ENCODE peak calls at places on chromosomes 3 and 15, in seven cellular contexts. I, X, L, U, C, W and F are unnamed samples.

GRCh38 chr3:102053375-102053989 is 204.2 kb downstream of the NFKBIZ start:
- DNase-seq in U (peak), X (no peak), C (no peak), L (no peak), I (no peak), W (no peak), F (peak)

GRCh38 chr15:57373251-57373881 is 2.9 kb upstream of the CGNL1 start:
- DNase-seq in X (no peak), W (no peak), C (no peak), U (no peak), L (no peak), I (no peak), F (no peak)

GRCh38 chr3:148093758-148094157 is 603.9 kb upstream of the AGTR1 start:
- DNase-seq in C (no peak), W (no peak), X (no peak), L (no peak), I (no peak), U (no peak), F (no peak)

GRCh38 chr3:130894873-130895330 is 1.0 kb downstream of the ATP2C1 start:
- DNase-seq in L (no peak), C (no peak), I (no peak), W (peak), U (peak), X (no peak), F (no peak)

GRCh38 chr15:42085236-42085605 is 9.1 kb downstream of the PLA2G4D start:
- DNase-seq in W (no peak), X (no peak), I (no peak), C (no peak), L (no peak), U (no peak), F (no peak)

GRCh38 chr3:24451461-24452099 is 43.1 kb downstream of the THRB start:
- DNase-seq in L (no peak), U (no peak), W (no peak), C (no peak), X (no peak), I (no peak), F (no peak)

GRCh38 chr3:58588030-58588614 is 10.9 kb upstream of the FAM107A start:
- DNase-seq in U (peak), L (no peak), X (no peak), W (peak), C (no peak), I (no peak), F (no peak)

GRCh38 chr3:65810277-65810676 is 228.4 kb downstream of the MAGI1 start:
- DNase-seq in W (no peak), L (no peak), I (no peak), X (no peak), U (no peak), C (no peak), F (no peak)

GRCh38 chr3:84439476-84439875 is 519.3 kb upstream of the CADM2 start:
- DNase-seq in L (no peak), I (no peak), W (no peak), X (no peak), U (no peak), C (no peak), F (no peak)

GRCh38 chr3:107241217-107241616 is 136.0 kb upstream of the CCDC54 start:
- DNase-seq in U (peak), X (peak), L (no peak), I (no peak), W (peak), C (peak), F (no peak)

GRCh38 chr3:122688996-122689395 is 8.4 kb downstream of the PARP14 start:
- DNase-seq in L (no peak), U (no peak), W (no peak), I (no peak), X (no peak), C (no peak), F (no peak)

GRCh38 chr3:20809356-20809755 is 623.4 kb upstream of the SGO1 start:
- DNase-seq in C (no peak), U (no peak), I (no peak), X (no peak), W (no peak), L (no peak), F (no peak)

GRCh38 chr3:182682263-182683229 is 110.8 kb upstream of the ATP11B start:
- DNase-seq in I (peak), U (peak), C (peak), L (no peak), W (peak), X (peak), F (no peak)

GRCh38 chr3:10242182-10243065 is 5.8 kb upstream of the TATDN2 start:
- DNase-seq in W (no peak), C (no peak), I (no peak), U (peak), X (peak), L (no peak), F (no peak)

GRCh38 chr3:195365371-195365770 is 77.4 kb downstream of the ACAP2 start:
- DNase-seq in I (no peak), X (no peak), U (no peak), C (no peak), W (no peak), L (no peak), F (no peak)

GRCh38 chr15:92091155-92091734 is 237.7 kb downstream of the SLCO3A1 start:
- DNase-seq in X (no peak), L (no peak), U (peak), W (peak), C (no peak), I (no peak), F (no peak)

DNA sequence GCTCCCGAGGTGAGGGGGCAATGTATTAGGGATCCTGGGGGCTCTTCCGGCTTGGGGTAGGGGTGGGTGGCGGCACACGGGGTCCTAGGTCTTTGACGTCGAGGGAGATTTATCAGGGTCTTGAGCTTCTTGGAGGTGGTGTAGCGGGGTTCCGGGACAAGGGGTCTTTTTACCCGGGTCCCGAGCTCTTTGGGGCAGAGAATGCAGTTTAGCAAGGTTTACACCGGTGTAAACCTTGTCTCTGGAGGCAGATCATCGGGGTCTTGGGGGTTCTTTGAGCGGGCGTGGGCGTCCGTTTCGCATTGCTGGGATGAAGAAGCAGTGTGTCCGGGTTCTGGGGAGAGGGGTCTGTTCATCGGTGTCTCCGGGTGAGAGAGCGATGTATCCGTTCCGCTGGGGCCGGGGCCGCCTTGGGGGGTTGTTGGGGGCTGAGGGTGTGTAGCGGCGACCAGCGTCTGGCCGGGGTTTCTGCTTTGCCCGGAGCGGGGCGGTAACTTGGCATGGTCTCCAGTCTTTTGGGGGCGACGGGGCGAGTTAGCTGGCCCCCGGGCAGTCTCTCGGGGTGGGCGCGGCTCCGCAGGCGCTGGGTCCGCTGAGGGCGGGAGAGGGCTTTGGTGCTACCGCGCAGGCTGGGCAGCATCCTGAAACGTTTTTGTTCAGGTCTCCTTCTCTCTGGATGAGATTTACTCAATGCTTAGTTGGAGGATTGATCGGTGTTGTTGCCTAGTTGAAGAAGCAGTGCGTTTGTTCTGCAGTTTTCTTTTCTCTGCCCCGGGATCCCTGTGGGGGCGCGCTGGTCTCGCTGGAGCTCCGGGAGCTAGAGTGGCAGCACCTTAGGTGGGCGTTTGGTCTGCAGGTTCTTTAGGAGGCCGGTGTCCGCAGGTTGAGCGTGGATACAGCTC is 792 bp downstream of the GLCE start:
- DNase-seq in L (no peak), U (peak), I (peak), X (peak), C (peak), W (peak), F (no peak)
- TF ChIP-seq CTCF in L (peak), U (peak), I (peak), X (peak), C (peak), W (peak), F (peak)

GRCh38 chr15:80891006-80891405 is 98.6 kb downstream of the MESD start:
- DNase-seq in X (no peak), U (peak), L (no peak), W (no peak), C (no peak), I (no peak), F (no peak)
- H3K27ac ChIP-seq in X (no peak), U (no peak), L (no peak), W (no peak), C (no peak), I (no peak), F (no peak)

DNA sequence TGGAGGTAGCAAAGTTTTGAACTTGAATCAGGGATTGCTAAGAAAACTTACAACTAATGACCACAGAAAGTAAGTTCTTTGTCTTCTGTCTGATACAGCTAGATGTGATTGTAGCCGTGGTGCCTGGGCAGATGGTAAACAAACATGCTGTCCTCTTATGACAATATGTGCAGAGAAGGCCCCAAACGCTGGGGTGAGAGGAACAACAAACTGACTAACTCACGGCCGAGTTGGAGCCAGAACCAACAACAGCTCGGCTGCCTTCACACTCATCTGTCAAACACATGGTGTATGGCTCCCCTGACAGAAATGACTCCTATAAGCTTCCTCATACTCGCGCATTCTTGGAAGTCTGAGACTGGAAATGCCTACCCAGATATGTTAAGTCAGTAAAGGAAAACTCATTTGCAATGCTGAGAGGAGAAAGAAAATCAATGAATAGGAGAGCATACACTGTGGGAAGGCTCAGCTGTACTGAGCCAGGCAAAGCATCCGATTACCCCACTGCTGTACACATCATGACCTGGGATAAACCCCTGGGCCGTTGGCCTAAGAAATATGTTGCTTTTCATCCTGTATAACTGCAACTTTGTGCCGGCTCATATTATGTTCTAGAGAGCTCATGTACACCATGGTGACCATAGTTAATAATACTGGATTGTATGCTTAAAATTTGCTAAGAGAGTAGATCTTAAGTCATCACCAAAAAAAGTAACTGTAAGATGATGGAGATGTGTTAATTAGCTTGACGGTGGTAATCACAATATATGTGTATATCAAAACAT is 5.7 kb downstream of the THBS1 start:
- DNase-seq in L (no peak), X (no peak), W (no peak), I (no peak), C (no peak), U (peak), F (no peak)
- H3K4me3 ChIP-seq in L (no peak), X (no peak), W (no peak), I (no peak), C (no peak), U (no peak), F (peak)

DNA sequence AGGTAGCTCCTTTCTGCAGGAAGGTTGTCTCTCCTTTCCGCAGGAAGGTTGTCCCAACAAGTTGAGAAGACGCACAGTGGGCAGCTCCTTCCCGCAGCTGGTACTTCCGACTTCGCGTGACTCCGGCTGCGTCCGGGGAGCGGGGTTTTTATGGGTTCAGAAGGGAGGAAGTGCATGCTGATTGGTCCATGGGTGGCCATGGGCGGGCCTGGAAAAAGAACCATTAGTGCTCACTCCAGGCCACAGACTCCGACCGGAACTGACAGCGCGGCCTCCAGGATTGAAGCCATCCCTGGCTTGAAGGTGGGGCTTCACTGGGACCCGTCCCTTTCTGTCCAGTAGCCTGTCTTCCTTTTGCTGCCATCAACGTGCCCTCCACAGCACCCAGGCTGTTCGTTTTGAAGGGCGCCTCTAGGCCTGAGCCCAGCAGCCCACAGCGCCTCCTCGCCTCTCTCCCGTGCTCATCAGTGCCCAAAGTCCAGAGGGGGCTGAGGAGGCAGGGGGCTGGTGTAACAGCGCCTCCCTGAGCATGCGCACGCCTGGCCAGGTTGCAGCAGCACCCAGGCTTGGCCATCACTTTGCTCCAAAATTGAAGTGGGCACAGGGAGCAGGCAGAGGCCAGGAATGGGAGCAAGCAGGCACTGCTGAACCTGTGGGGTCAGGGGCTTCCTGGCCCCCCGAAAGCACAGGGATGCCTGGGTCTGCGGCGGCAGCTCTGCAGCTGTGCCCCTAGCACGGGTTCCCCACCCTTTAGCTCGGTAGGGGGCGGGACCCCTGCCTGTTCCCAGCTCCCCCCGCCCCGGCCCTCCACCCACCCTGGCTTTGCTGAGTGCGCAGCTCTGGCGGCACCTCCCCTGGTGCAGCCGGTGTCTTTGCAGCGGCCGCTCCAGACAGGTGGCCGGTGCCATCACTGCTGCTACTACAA is 330.6 kb upstream of the MCTP2 start:
- DNase-seq in I (no peak), U (no peak), X (no peak), L (no peak), W (no peak), C (no peak), F (no peak)
- TF ChIP-seq CTCF in I (no peak), U (no peak), X (no peak), L (no peak), W (no peak), C (no peak), F (no peak)

GRCh38 chr3:32841875-32842505 is 24.2 kb downstream of the TRIM71 start:
- DNase-seq in W (no peak), C (no peak), X (no peak), U (no peak), L (no peak), I (no peak), F (no peak)
- H3K27ac ChIP-seq in W (peak), C (no peak), X (no peak), U (no peak), L (no peak), I (no peak), F (no peak)

GRCh38 chr3:105853801-105854432 is 14.9 kb downstream of the CBLB start:
- DNase-seq in U (no peak), I (peak), L (no peak), W (no peak), C (no peak), X (no peak), F (no peak)
- H3K4me3 ChIP-seq in U (no peak), I (no peak), L (no peak), W (no peak), C (no peak), X (no peak), F (no peak)

GRCh38 chr15:101055411-101055810 is 136.3 kb downstream of the LRRK1 start:
- DNase-seq in W (no peak), I (no peak), L (no peak), X (no peak), U (no peak), C (no peak), F (no peak)

GRCh38 chr15:101053261-101053660 is 134.1 kb downstream of the LRRK1 start:
- DNase-seq in X (no peak), I (no peak), W (no peak), U (no peak), C (no peak), L (peak), F (no peak)

GRCh38 chr15:101054991-101055390 is 135.8 kb downstream of the LRRK1 start:
- DNase-seq in U (no peak), C (no peak), I (no peak), L (peak), W (no peak), X (no peak), F (no peak)

GRCh38 chr15:101052681-101053121 is 133.5 kb downstream of the LRRK1 start:
- DNase-seq in I (no peak), X (no peak), C (no peak), L (no peak), U (no peak), W (no peak), F (no peak)

DNA sequence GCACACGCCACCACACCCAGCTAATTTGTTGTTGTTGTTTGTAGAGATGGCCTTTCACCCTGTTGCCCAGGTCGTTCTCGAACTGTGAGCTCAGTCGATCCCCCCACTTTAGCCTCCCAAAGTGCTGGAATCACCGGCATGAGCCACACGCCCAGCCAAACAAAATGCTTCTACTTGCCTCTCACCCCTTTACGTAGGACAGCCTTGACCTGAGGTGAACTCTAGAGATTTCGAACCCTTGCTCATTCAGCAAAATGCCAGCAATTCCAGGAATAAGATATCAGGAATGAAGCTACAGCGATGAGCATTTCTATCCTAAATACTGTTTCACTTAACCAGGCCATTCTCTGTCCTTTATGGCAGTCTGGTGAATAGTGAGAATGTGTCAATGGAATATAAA is 135.0 kb downstream of the LRRK1 start:
- DNase-seq in I (no peak), X (no peak), L (no peak), U (no peak), C (no peak), W (no peak), F (no peak)
- TF ChIP-seq CTCF in I (no peak), X (no peak), L (no peak), U (no peak), C (no peak), W (no peak), F (no peak)

GRCh38 chr3:120557115-120557514 is 39.0 kb upstream of the NDUFB4 start:
- DNase-seq in U (no peak), L (no peak), X (no peak), W (no peak), I (no peak), C (no peak), F (no peak)

GRCh38 chr3:120552184-120553020 is 43.7 kb upstream of the NDUFB4 start:
- DNase-seq in W (no peak), L (no peak), I (no peak), C (peak), X (peak), U (no peak), F (no peak)

GRCh38 chr3:120558784-120559227 is 37.3 kb upstream of the NDUFB4 start:
- DNase-seq in C (peak), X (peak), L (peak), W (peak), I (peak), U (peak), F (peak)

GRCh38 chr3:120554727-120555660 is 41.1 kb upstream of the NDUFB4 start:
- DNase-seq in W (no peak), X (peak), L (no peak), C (peak), I (no peak), U (no peak), F (no peak)

DNA sequence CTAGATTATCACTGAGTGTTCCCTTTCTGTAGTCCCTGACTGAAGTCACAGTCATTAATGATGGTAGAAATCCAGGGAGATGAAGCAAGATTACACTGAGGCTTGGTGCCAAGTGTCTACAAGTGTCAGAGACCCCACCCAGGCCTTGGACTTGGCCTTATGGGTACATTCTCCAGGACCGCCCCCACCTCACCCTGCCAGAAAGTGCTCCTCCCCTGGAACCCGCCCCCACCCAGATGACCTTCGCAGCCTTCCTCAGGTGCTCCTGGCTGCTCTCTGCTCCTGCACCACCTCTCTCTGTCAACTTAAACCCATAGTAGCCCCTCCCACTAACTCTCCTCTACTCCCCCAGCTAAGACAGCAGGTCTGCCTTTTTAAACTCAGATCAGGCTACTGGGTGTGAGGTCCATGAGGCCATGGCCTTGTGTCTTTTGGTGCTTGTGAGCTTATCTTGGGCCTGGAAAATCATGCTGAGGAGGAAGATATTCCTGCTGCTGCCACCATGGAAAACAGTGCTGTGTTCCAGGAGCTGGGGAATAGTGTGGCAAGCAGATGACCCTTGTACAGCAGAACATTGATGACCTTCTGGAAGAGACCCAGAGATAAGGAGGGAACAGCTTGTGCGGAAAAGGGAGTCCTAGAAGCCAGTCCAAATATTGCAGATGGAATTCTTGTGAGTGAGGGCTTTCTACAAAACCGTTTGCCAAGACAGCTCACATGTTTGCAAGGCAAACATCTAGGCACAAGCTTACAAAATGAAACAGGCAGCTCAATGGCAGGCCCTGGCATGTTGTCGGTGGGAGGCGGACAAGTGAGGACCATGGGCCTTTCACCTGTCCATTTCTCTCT is 40.3 kb upstream of the NDUFB4 start:
- DNase-seq in X (peak), W (no peak), I (no peak), L (peak), U (no peak), C (peak), F (no peak)
- H3K27ac ChIP-seq in X (peak), W (no peak), I (no peak), L (peak), U (no peak), C (peak), F (no peak)